ENCODE peak calls at places on chromosomes 6 and 20, in five cellular contexts. One of them, this sample, is unnamed.

GRCh38 chr6:140078552-140079126 is 704.2 kb upstream of the CITED2 start:
- DNase-seq in stomach: no peak
- DNase-seq in Caki2: peak
- DNase-seq in SW 1271: no peak
- DNase-seq in T-helper 1 cell: no peak
- DNase-seq in this sample: no peak

GRCh38 chr6:6657085-6657819 is 68.7 kb downstream of the LY86 start:
- DNase-seq in stomach: no peak
- DNase-seq in Caki2: no peak
- DNase-seq in SW 1271: no peak
- DNase-seq in T-helper 1 cell: no peak
- DNase-seq in this sample: no peak

GRCh38 chr6:12472601-12473038 is 182.5 kb downstream of the EDN1 start:
- DNase-seq in T-helper 1 cell: no peak
- DNase-seq in SW 1271: no peak
- DNase-seq in Caki2: peak
- DNase-seq in stomach: no peak
- DNase-seq in this sample: no peak

GRCh38 chr6:28884423-28885148 is 39.2 kb downstream of the TRIM27 start:
- DNase-seq in stomach: no peak
- DNase-seq in SW 1271: no peak
- DNase-seq in T-helper 1 cell: peak
- DNase-seq in Caki2: peak
- DNase-seq in this sample: peak

GRCh38 chr6:30688569-30688968 is 2.1 kb upstream of the PPP1R18 start:
- DNase-seq in T-helper 1 cell: no peak
- DNase-seq in SW 1271: no peak
- DNase-seq in Caki2: no peak
- DNase-seq in stomach: no peak
- DNase-seq in this sample: no peak

GRCh38 chr6:166678426-166678825 is 51.4 kb upstream of the RPS6KA2 start:
- DNase-seq in SW 1271: no peak
- DNase-seq in stomach: peak
- DNase-seq in T-helper 1 cell: no peak
- DNase-seq in Caki2: peak
- DNase-seq in this sample: no peak

GRCh38 chr6:31267504-31268371 is 4.2 kb downstream of the HLA-C start:
- DNase-seq in stomach: no peak
- DNase-seq in SW 1271: no peak
- DNase-seq in Caki2: no peak
- DNase-seq in T-helper 1 cell: no peak
- DNase-seq in this sample: no peak

GRCh38 chr6:16511048-16511660 is 250.1 kb downstream of the ATXN1 start:
- DNase-seq in SW 1271: no peak
- DNase-seq in Caki2: peak
- DNase-seq in T-helper 1 cell: no peak
- DNase-seq in stomach: no peak
- DNase-seq in this sample: no peak

GRCh38 chr6:51559059-51559458 is 528.4 kb downstream of the PKHD1 start:
- DNase-seq in stomach: peak
- DNase-seq in T-helper 1 cell: no peak
- DNase-seq in Caki2: no peak
- DNase-seq in SW 1271: no peak
- DNase-seq in this sample: no peak

GRCh38 chr6:30769088-30769852 is 24.9 kb upstream of the IER3 start:
- DNase-seq in SW 1271: peak
- DNase-seq in T-helper 1 cell: peak
- DNase-seq in Caki2: peak
- DNase-seq in stomach: peak
- DNase-seq in this sample: peak

GRCh38 chr6:157240059-157240959 is 83.0 kb downstream of the TMEM242 start:
- DNase-seq in Caki2: peak
- DNase-seq in stomach: no peak
- DNase-seq in SW 1271: no peak
- DNase-seq in T-helper 1 cell: no peak
- DNase-seq in this sample: no peak

GRCh38 chr20:43752561-43753301 is 25.9 kb upstream of the GTSF1L start:
- DNase-seq in Caki2: peak
- DNase-seq in SW 1271: no peak
- DNase-seq in T-helper 1 cell: no peak
- DNase-seq in stomach: peak
- DNase-seq in this sample: no peak

GRCh38 chr6:134168580-134169223 is 116.3 kb upstream of the SLC2A12 start:
- DNase-seq in stomach: no peak
- DNase-seq in T-helper 1 cell: no peak
- DNase-seq in Caki2: no peak
- DNase-seq in SW 1271: no peak
- DNase-seq in this sample: no peak

GRCh38 chr6:30842754-30843610 is 41.3 kb upstream of the DDR1 start:
- DNase-seq in stomach: no peak
- DNase-seq in T-helper 1 cell: no peak
- DNase-seq in SW 1271: no peak
- DNase-seq in Caki2: no peak
- DNase-seq in this sample: no peak